ENCODE peak calls at places on chromosomes 3 and 15, in five cellular contexts. Y, J, B, R and G are unnamed samples.

GRCh38 chr3:43892061-43892460 is 201.3 kb downstream of the ABHD5 start:
- DNase-seq in B (no peak), R (no peak), Y (no peak), J (no peak), G (no peak)

GRCh38 chr3:150699068-150699635 is 4.6 kb downstream of the ERICH6 start:
- DNase-seq in J (no peak), B (no peak), Y (peak; percentile 47), R (peak; percentile 52), G (no peak)

GRCh38 chr3:44179251-44179650 is 62.4 kb upstream of the TOPAZ1 start:
- DNase-seq in Y (no peak), J (no peak), R (no peak), B (no peak), G (no peak)

GRCh38 chr15:74270854-74271520 is 34.9 kb downstream of the CCDC33 start:
- DNase-seq in R (no peak), B (no peak), Y (no peak), J (no peak), G (no peak)

GRCh38 chr3:147173280-147173679 is 233.1 kb downstream of the ZIC4 start:
- DNase-seq in J (no peak), B (no peak), R (no peak), Y (no peak), G (no peak)

GRCh38 chr3:143429628-143430514 is 310.3 kb downstream of the CHST2 start:
- DNase-seq in R (no peak), J (no peak), B (no peak), Y (peak; percentile 58), G (no peak)

GRCh38 chr15:28191832-28192231 is 92.7 kb upstream of the OCA2 start:
- DNase-seq in Y (peak; percentile 85), J (peak; percentile 54), R (no peak), B (no peak), G (peak; percentile 43)

GRCh38 chr15:45457641-45458539 is 64.7 kb downstream of the SLC30A4 start:
- DNase-seq in R (peak; percentile 98), B (peak; percentile 72), Y (peak; percentile 60), J (no peak), G (no peak)

GRCh38 chr15:94075349-94075748 is 156.0 kb upstream of the MCTP2 start:
- DNase-seq in J (peak; percentile 52), Y (peak; percentile 29), B (no peak), R (no peak), G (no peak)

GRCh38 chr3:48130321-48130881 is 57.8 kb downstream of the CDC25A start:
- DNase-seq in Y (peak; percentile 97), B (no peak), R (no peak), J (peak; percentile 81), G (peak; percentile 30)

GRCh38 chr15:47602124-47602523 is 115.2 kb upstream of the SEMA6D start:
- DNase-seq in B (no peak), J (no peak), R (no peak), Y (no peak), G (no peak)

GRCh38 chr15:42741710-42742109 is 4.8 kb upstream of the CDAN1 start:
- DNase-seq in R (no peak), Y (no peak), J (no peak), B (no peak), G (no peak)

GRCh38 chr3:30232546-30232945 is 373.9 kb upstream of the TGFBR2 start:
- DNase-seq in B (no peak), R (no peak), J (no peak), Y (no peak), G (no peak)

GRCh38 chr3:194824676-194825075 is 139.0 kb downstream of the FAM43A start:
- DNase-seq in Y (peak; percentile 81), R (peak; percentile 70), B (no peak), J (peak; percentile 73), G (no peak)

GRCh38 chr3:180656406-180656805 is 22.9 kb downstream of the CCDC39 start:
- DNase-seq in R (no peak), Y (no peak), B (no peak), J (no peak), G (no peak)

GRCh38 chr3:188296761-188297689 is 143.1 kb downstream of the LPP start:
- DNase-seq in J (no peak), R (peak; percentile 85), B (no peak), Y (peak; percentile 94), G (peak; percentile 27)

GRCh38 chr3:161508852-161509477 is 12.4 kb downstream of the OTOL1 start:
- DNase-seq in R (peak; percentile 62), B (no peak), J (no peak), Y (no peak), G (no peak)

GRCh38 chr3:48661501-48662139 is 1.1 kb downstream of the CELSR3 start:
- DNase-seq in R (peak; percentile 40), B (peak; percentile 67), J (peak; percentile 72), Y (peak; percentile 43), G (peak; percentile 81)

GRCh38 chr3:69439683-69440270 is 53.9 kb upstream of the FRMD4B start:
- DNase-seq in Y (peak; percentile 11), R (peak; percentile 26), J (no peak), B (no peak), G (no peak)

DNA sequence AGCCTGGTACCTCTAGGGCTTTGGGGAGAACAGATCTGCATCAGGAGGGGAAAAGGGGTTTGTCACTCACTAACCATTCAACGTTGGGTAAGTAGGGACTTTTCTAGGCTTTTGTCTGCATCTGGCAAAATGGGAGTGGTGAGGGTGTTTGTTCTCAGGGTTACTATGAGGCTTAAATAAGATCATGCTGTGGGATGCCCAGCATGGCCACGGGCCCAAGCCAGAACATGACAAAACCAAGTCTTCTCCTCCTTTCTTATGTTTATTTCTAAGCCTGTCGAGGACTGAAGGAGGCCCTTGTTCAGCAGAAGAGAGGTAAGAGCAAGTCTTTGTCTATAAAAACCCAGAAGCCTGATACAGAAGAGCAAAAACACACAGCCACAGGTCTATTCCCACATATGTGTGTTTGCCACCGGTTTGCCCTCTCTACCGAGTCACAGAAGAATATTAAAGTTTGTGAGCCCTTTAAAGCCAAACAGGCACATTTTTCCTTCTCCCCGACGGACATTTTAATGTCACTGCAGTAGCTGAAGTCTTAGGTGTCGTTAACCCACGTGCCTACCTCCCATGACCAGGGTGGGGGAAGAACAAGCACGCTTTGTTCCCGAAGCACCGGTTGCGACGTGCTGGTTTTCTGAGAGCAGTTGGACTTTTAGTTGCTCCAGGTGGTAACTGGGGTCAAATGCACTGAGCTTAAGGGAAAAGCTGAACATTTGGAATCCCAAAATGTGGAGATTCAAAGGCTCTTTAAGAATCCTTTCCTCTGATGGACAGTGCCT is 72.1 kb downstream of the NOX5 start:
- DNase-seq in R (no peak), J (no peak), Y (no peak), B (no peak), G (no peak)
- H3K4me1 ChIP-seq in R (peaks cover 20% of the 10 kb centered on the region), J (peaks cover 3% of the 10 kb centered on the region), Y (peaks cover 4% of the 10 kb centered on the region), B (no peaks in the 10 kb centered on the region), G (no peaks in the 10 kb centered on the region)

GRCh38 chr15:75349851-75350588 is 3.2 kb downstream of the NEIL1 start:
- DNase-seq in R (no peak), J (no peak), Y (no peak), B (peak; percentile 74), G (peak; percentile 85)
- H3K4me3 ChIP-seq in R (no peak overlapping the region), J (no peak overlapping the region), Y (no peak overlapping the region), B (no peak overlapping the region), G (no peak overlapping the region)

GRCh38 chr15:64447536-64448315 is 12.7 kb upstream of the ZNF609 start:
- DNase-seq in R (no peak), Y (no peak), B (no peak), J (no peak), G (no peak)
- H3K4me1 ChIP-seq in R (peaks cover 20% of the 10 kb centered on the region), Y (peaks cover 5% of the 10 kb centered on the region), B (peaks cover 45% of the 10 kb centered on the region), J (no peaks in the 10 kb centered on the region), G (no peaks in the 10 kb centered on the region)

GRCh38 chr3:50354186-50354764 is 3.6 kb downstream of the CYB561D2 start:
- DNase-seq in J (no peak), B (no peak), Y (no peak), R (no peak), G (no peak)

GRCh38 chr3:50358355-50358926 is 880 bp downstream of the TMEM115 start:
- DNase-seq in R (no peak), B (no peak), Y (no peak), J (no peak), G (peak; percentile 51)

GRCh38 chr3:50356553-50356952 is 2.8 kb downstream of the TMEM115 start:
- DNase-seq in B (no peak), R (peak; percentile 70), J (no peak), Y (no peak), G (peak; percentile 78)

GRCh38 chr3:50354850-50355249 is 4.2 kb downstream of the CYB561D2 start:
- DNase-seq in B (no peak), R (no peak), J (no peak), Y (no peak), G (no peak)

GRCh38 chr3:50355829-50356552 is 3.3 kb downstream of the TMEM115 start:
- DNase-seq in B (no peak), R (no peak), J (no peak), Y (no peak), G (no peak)
- H3K4me3 ChIP-seq in B (no peak overlapping the region), R (peak overlapping the region; percentile 85), J (peak overlapping the region; percentile 20), Y (peak overlapping the region; percentile 73), G (no peak overlapping the region)

GRCh38 chr3:128420289-128420688 is 46.4 kb downstream of the DNAJB8 start:
- DNase-seq in J (no peak), B (no peak), R (no peak), Y (no peak), G (no peak)
- H3K4me1 ChIP-seq in J (no peaks in the 10 kb centered on the region), B (no peaks in the 10 kb centered on the region), R (peaks cover 23% of the 10 kb centered on the region), Y (no peaks in the 10 kb centered on the region), G (no peaks in the 10 kb centered on the region)

DNA sequence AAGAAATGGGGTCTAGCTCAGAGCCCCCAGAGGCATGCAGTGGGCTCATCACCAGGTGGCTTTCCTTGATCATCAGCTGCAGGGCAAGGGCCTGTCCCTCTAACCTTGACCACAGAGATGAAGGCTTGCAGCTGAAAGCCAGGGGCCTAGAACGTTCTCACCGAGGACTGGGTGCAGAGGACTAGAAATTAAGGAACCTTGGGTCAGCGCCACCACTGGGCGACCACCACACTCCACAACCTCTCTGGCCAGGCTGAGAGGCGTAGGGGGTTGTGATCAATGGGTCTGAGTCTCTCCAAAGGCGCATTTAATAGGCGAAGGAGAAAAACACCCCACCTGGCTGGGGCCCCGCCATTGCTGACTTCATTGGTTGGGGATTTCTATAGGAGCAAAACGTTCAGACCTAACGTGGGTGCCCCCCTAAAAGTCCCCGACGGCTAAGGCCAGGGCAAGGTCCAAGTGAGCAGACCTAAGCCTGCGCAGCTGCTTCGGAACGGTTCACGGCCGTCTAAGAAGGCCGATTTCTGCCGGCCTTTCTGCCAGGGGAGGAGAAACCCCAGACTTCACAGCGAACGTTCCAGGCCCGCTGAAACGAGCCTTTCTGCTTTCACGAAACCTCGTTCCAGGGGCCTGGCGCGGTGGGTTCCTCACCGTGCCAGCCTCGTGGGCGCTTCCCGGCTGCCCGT is 915 bp downstream of the BCL2L10 start:
- DNase-seq in R (no peak), J (no peak), Y (no peak), B (no peak), G (no peak)
- H3K4me3 ChIP-seq in R (peak overlapping the region; percentile 56), J (peak overlapping the region; percentile 38), Y (no peak overlapping the region), B (peak overlapping the region; percentile 50), G (no peak overlapping the region)

GRCh38 chr3:111820651-111821050 is 38.4 kb upstream of the PHLDB2 start:
- DNase-seq in B (no peak), J (no peak), R (no peak), Y (no peak), G (no peak)
- H3K4me1 ChIP-seq in B (no peaks in the 10 kb centered on the region), J (no peaks in the 10 kb centered on the region), R (no peaks in the 10 kb centered on the region), Y (no peaks in the 10 kb centered on the region), G (no peaks in the 10 kb centered on the region)